ENCODE peak calls at places on chromosomes 4 and X, in five cellular contexts. Z is lower leg skin, J is NCI-H345, E is EL, V is nephron progenitor cell. H is an unnamed sample.

GRCh38 chrX:9911479-9911878 is 55.7 kb upstream of the CLDN34 start:
- DNase-seq in V (no peak), J (no peak), E (peak; percentile 65), Z (no peak), H (no peak)

GRCh38 chr4:99947190-99947578 is 766 bp upstream of the DNAJB14 start:
- DNase-seq in V (no peak), E (no peak), Z (no peak), J (no peak), H (no peak)

GRCh38 chrX:131704136-131704695 is 160.3 kb downstream of the OR13H1 start:
- DNase-seq in V (no peak), Z (no peak), J (peak; percentile 91), E (peak; percentile 34), H (peak; percentile 12)

GRCh38 chr4:82696117-82696516 is 102.5 kb downstream of the SCD5 start:
- DNase-seq in Z (no peak), V (no peak), E (no peak), J (no peak), H (no peak)

GRCh38 chrX:116526010-116526409 is 63.2 kb upstream of the CT83 start:
- DNase-seq in Z (no peak), V (no peak), E (no peak), J (no peak), H (no peak)

GRCh38 chrX:139882299-139882698 is 50.6 kb downstream of the ATP11C start:
- DNase-seq in J (no peak), V (no peak), Z (no peak), E (peak; percentile 38), H (no peak)

GRCh38 chrX:96889726-96890125 is 6.0 kb downstream of the RPA4 start:
- DNase-seq in V (no peak), E (no peak), Z (no peak), J (no peak), H (no peak)

GRCh38 chr4:108861339-108861738 is 98.5 kb upstream of the ETNPPL start:
- DNase-seq in J (no peak), V (peak; percentile 48), Z (no peak), E (no peak), H (no peak)

GRCh38 chrX:101265869-101266428 is 25.2 kb downstream of the TAF7L start:
- DNase-seq in E (peak; percentile 75), J (no peak), Z (no peak), V (no peak), H (no peak)

GRCh38 chr4:17580969-17581368 is 4.0 kb downstream of the LAP3 start:
- DNase-seq in J (no peak), V (no peak), E (peak; percentile 57), Z (no peak), H (no peak)

GRCh38 chr4:36758779-36759178 is 477.4 kb downstream of the DTHD1 start:
- DNase-seq in Z (no peak), E (no peak), J (no peak), V (no peak), H (no peak)

GRCh38 chrX:9538544-9539045 is 73.7 kb downstream of the TBL1X start:
- DNase-seq in Z (no peak), J (peak; percentile 93), E (no peak), V (no peak), H (no peak)

GRCh38 chrX:74924449-74925209 is 623 bp downstream of the NEXMIF start:
- DNase-seq in V (peak; percentile 62), Z (no peak), J (peak; percentile 63), E (peak; percentile 2), H (peak; percentile 39)

GRCh38 chr4:142088906-142089305 is 452.5 kb downstream of the IL15 start:
- DNase-seq in E (peak; percentile 54), V (no peak), Z (no peak), J (no peak), H (no peak)

GRCh38 chrX:24767557-24767956 is 73.8 kb downstream of the POLA1 start:
- DNase-seq in Z (no peak), J (no peak), V (no peak), E (no peak), H (no peak)

GRCh38 chrX:38220936-38221386 is 290 bp upstream of the SRPX start:
- DNase-seq in J (no peak), V (no peak), E (no peak), Z (no peak), H (no peak)

GRCh38 chrX:69128573-69128972 is 36.7 kb downstream of the PJA1 start:
- DNase-seq in Z (no peak), V (peak; percentile 70), J (no peak), E (peak; percentile 48), H (no peak)

GRCh38 chr4:90425893-90426292 is 298.7 kb downstream of the CCSER1 start:
- DNase-seq in Z (no peak), E (no peak), V (no peak), J (no peak), H (no peak)

GRCh38 chr4:71609159-71609558 is 174.7 kb downstream of the GC start:
- DNase-seq in V (no peak), Z (no peak), E (peak; percentile 50), J (no peak), H (no peak)

GRCh38 chr4:152590179-152591031 is 54.5 kb upstream of the FBXW7 start:
- DNase-seq in J (peak; percentile 73), V (no peak), Z (no peak), E (peak; percentile 97), H (no peak)

GRCh38 chrX:48522291-48522690 is 683 bp downstream of the EBP start:
- DNase-seq in E (no peak), Z (no peak), V (no peak), J (no peak), H (no peak)

GRCh38 chr4:6446538-6447451 is 25.6 kb downstream of the PPP2R2C start:
- DNase-seq in E (no peak), V (peak; percentile 30), J (no peak), Z (no peak), H (peak; percentile 56)

GRCh38 chrX:135651647-135652295 is 61.7 kb upstream of the CT45A1 start:
- DNase-seq in Z (no peak), V (no peak), J (no peak), E (no peak), H (no peak)

GRCh38 chr4:113846433-113846832 is 84.9 kb upstream of the CAMK2D start:
- DNase-seq in J (no peak), Z (no peak), E (no peak), V (no peak), H (no peak)

GRCh38 chrX:45849261-45849660 is 648.6 kb upstream of the DIPK2B start:
- DNase-seq in Z (no peak), E (peak; percentile 81), J (peak; percentile 35), V (no peak), H (no peak)

GRCh38 chr4:35538807-35539206 is 705.5 kb downstream of the ARAP2 start:
- DNase-seq in E (no peak), V (no peak), Z (no peak), J (no peak), H (no peak)

GRCh38 chr4:102217775-102218174 is 127.5 kb downstream of the SLC39A8 start:
- DNase-seq in J (no peak), E (peak; percentile 1), V (no peak), Z (no peak), H (no peak)

GRCh38 chrX:40806511-40807220 is 71.3 kb upstream of the MED14 start:
- DNase-seq in E (no peak), J (no peak), V (no peak), Z (no peak), H (no peak)

GRCh38 chr4:64911846-64912245 is 502.6 kb upstream of the TECRL start:
- DNase-seq in V (no peak), Z (no peak), E (no peak), J (no peak), H (no peak)

GRCh38 chr4:61877893-61878292 is 677.8 kb downstream of the ADGRL3 start:
- DNase-seq in Z (no peak), E (no peak), J (no peak), V (no peak), H (no peak)

GRCh38 chr4:150940123-150940522 is 75.0 kb downstream of the LRBA start:
- DNase-seq in Z (no peak), V (no peak), E (no peak), J (no peak), H (no peak)

GRCh38 chr4:6987566-6987920 is 55.6 kb upstream of the TADA2B start:
- DNase-seq in Z (peak; percentile 46), E (peak; percentile 35), V (no peak), J (peak; percentile 30), H (no peak)

GRCh38 chr4:75715105-75715799 is 9.1 kb upstream of the USO1 start:
- DNase-seq in V (no peak), E (no peak), Z (no peak), J (no peak), H (no peak)

GRCh38 chr4:61335364-61335763 is 135.2 kb downstream of the ADGRL3 start:
- DNase-seq in V (no peak), Z (no peak), J (no peak), E (no peak), H (no peak)

GRCh38 chrX:140764401-140764919 is 54.9 kb downstream of the LINC00632 start:
- DNase-seq in J (peak; percentile 48), Z (no peak), V (peak; percentile 60), E (peak; percentile 56), H (peak; percentile 2)

GRCh38 chr4:64250061-64250460 is 159.2 kb downstream of the TECRL start:
- DNase-seq in V (no peak), E (no peak), J (no peak), Z (no peak), H (no peak)

GRCh38 chr4:87961993-87962791 is 13.3 kb upstream of the SPP1 start:
- DNase-seq in V (no peak), Z (no peak), J (no peak), E (peak; percentile 59), H (no peak)

GRCh38 chr4:89657931-89658700 is 178.8 kb downstream of the SNCA start:
- DNase-seq in V (no peak), E (peak; percentile 9), Z (no peak), J (no peak), H (peak; percentile 1)

H was measured in frontal cortex.